ENCODE peak calls at places on chromosomes 12 and 14, in four cellular contexts. J, W, R and I are unnamed samples.

GRCh38 chr14:44657688-44658388 is 150.8 kb upstream of the FSCB start:
- DNase-seq in R (no peak), W (no peak), J (peak; percentile 1), I (no peak)

GRCh38 chr12:27462851-27463250 is 16.3 kb downstream of the SMCO2 start:
- DNase-seq in W (no peak), R (no peak), J (no peak), I (no peak)

GRCh38 chr12:8647968-8648367 is 14.7 kb downstream of the MFAP5 start:
- DNase-seq in W (no peak), J (no peak), R (no peak), I (no peak)

GRCh38 chr14:52835122-52835903 is 43.9 kb upstream of the GNPNAT1 start:
- DNase-seq in W (no peak), R (no peak), J (peak; percentile 51), I (peak; percentile 62)

GRCh38 chr12:48925218-48925871 is at the start of gene FKBP11:
- DNase-seq in W (no peak), R (peak; percentile 80), J (peak; percentile 20), I (peak; percentile 47)

GRCh38 chr12:121224591-121224990 is 14.7 kb downstream of the P2RX4 start:
- DNase-seq in W (no peak), R (no peak), J (no peak), I (no peak)

GRCh38 chr12:6538420-6539275 is 4.3 kb downstream of the GAPDH start:
- DNase-seq in J (peak; percentile 41), W (no peak), R (no peak), I (no peak)

GRCh38 chr14:64704743-64705405 is 650 bp downstream of the PLEKHG3 start:
- DNase-seq in J (no peak), W (no peak), R (peak; percentile 72), I (peak; percentile 42)

GRCh38 chr12:72271741-72272661 is at the start of gene TRHDE:
- DNase-seq in W (no peak), J (peak; percentile 64), R (peak; percentile 70), I (peak; percentile 62)

GRCh38 chr12:45644521-45644920 is 85.0 kb upstream of the ARID2 start:
- DNase-seq in R (no peak), W (no peak), J (peak; percentile 83), I (no peak)

GRCh38 chr12:111152581-111152980 is 216.3 kb downstream of the PHETA1 start:
- DNase-seq in R (no peak), J (no peak), W (no peak), I (no peak)

GRCh38 chr14:55074662-55075061 is 23.2 kb downstream of the MAPK1IP1L start:
- DNase-seq in R (no peak), W (no peak), J (no peak), I (no peak)

GRCh38 chr12:128814411-128815261 is 9.1 kb downstream of the SLC15A4 start:
- DNase-seq in W (no peak), R (no peak), J (no peak), I (no peak)

GRCh38 chr12:76259660-76260389 is 88.4 kb downstream of the BBS10 start:
- DNase-seq in J (peak; percentile 83), R (no peak), W (no peak), I (no peak)

GRCh38 chr14:24944800-24945199 is 105.1 kb downstream of the STXBP6 start:
- DNase-seq in J (no peak), W (no peak), R (no peak), I (no peak)

GRCh38 chr14:64387232-64387737 is 868 bp upstream of the MTHFD1 start:
- DNase-seq in R (no peak), J (peak; percentile 33), W (no peak), I (no peak)

GRCh38 chr12:52053570-52054209 is 2.4 kb downstream of the NR4A1 start:
- DNase-seq in R (no peak), J (no peak), W (no peak), I (no peak)
- H3K27ac ChIP-seq in R (peak overlapping the region; percentile 98), J (no peak overlapping the region), W (peak overlapping the region; percentile 98), I (no peak overlapping the region)

DNA sequence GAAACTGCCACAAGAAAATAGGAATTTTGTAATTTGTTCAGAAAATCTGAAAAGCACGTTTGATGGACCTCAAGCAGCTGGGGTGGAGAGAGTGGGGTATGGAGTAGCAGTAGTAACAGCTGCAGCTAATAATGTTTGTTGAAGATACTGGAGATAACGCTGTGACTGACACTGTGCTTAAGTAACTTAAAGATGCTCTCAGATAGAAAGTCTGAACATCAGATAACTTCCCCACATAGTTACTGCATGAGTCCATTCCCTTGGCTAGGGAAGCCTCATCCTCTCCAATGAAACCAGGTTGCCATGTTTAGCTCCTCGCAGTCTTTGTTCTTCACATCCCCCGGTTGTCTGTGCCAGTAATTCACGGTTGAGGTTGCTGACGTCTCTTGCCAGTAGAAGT is 24.9 kb downstream of the RMST start:
- DNase-seq in J (no peak), W (no peak), R (no peak), I (no peak)
- H3K36me3 ChIP-seq in J (no peaks in the 10 kb centered on the region), W (no peaks in the 10 kb centered on the region), R (no peaks in the 10 kb centered on the region), I (no peaks in the 10 kb centered on the region)

GRCh38 chr14:61252354-61253063 is 28.6 kb downstream of the TMEM30B start:
- DNase-seq in R (peak; percentile 86), J (peak; percentile 89), W (peak; percentile 50), I (peak; percentile 91)
- H3K27ac ChIP-seq in R (no peak overlapping the region), J (no peak overlapping the region), W (no peak overlapping the region), I (peak overlapping the region; percentile 87)

GRCh38 chr12:101740980-101741379 is 1.7 kb upstream of the SYCP3 start:
- DNase-seq in J (no peak), W (no peak), R (no peak), I (no peak)

GRCh38 chr12:101740566-101740965 is 1.3 kb upstream of the SYCP3 start:
- DNase-seq in R (no peak), J (no peak), W (no peak), I (no peak)

GRCh38 chr12:101745481-101745880 is 6.2 kb upstream of the SYCP3 start:
- DNase-seq in W (no peak), R (no peak), J (no peak), I (no peak)

GRCh38 chr12:101743724-101744472 is 4.6 kb upstream of the SYCP3 start:
- DNase-seq in W (no peak), J (no peak), R (no peak), I (no peak)

DNA sequence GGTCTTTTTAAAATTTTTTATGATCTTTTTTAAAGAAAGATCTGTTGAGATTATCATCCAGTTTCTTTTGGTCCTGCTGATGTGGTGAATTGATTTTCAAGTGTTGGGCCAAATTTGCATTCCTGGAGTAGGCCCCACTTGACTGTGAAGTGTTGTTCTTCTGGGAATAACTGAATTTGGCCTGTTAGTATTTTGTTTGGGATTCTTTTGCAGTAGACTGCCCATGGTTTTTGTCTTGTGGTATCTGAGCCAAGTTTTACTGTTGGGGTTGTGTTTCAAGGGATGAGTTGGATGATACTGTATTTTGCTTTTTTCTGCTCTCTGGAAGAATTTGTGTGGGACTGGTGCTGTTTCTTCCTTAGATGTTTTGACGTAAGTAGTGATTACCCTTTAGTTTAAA is 4.0 kb upstream of the SYCP3 start:
- DNase-seq in R (no peak), W (no peak), J (no peak), I (no peak)
- H3K36me3 ChIP-seq in R (peaks cover 71% of the 10 kb centered on the region), W (peaks cover 21% of the 10 kb centered on the region), J (peaks cover 11% of the 10 kb centered on the region), I (peaks cover 8% of the 10 kb centered on the region)

DNA sequence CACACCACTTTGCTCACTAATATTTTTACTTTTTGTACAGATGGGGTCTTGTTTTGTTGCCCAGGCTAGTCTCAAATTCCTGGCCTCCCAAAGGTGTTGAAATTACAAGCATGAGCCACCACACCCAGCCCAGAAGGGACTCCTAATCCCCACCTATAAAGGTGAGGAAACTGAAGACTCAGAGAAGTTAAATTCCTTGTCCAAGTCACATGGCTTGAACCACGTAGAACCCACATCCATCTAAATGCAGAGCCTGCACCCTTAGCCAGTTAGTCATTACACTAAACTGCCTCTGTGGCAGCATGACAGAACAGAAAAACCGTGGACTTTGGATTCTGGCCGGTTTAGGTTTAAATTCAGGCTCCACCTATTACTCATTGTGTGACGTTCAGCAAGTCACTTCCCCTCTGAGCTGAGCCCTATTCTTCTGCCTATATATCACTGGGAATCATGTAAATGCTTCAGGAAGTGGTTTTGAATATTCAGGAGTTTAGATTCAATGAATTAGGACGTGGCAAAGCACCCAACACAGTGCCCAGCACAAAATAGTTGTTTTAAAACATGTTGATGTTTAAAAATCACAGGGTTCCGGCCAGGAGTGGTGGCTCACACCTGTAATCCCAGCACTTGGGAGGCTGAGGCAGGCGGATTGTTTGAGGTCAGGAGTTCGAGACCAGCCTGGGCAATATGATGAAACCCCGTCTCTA is 3.0 kb upstream of the CORO1C start:
- DNase-seq in W (peak; percentile 15), J (peak; percentile 97), R (peak; percentile 75), I (peak; percentile 74)
- H3K27ac ChIP-seq in W (peak overlapping the region; percentile 96), J (peak overlapping the region; percentile 86), R (peak overlapping the region; percentile 17), I (peak overlapping the region; percentile 59)